ENCODE peak calls at places on chromosome X, in seven cellular contexts. M, N, J, V, Z, I and E are unnamed samples.

GRCh38 chrX:54358424-54359211 is 772 bp upstream of the WNK3 start:
- DNase-seq in M (peak), I (no peak), V (no peak), N (no peak), J (no peak), Z (peak), E (no peak)

GRCh38 chrX:100363926-100364325 is 46.1 kb downstream of the PCDH19 start:
- DNase-seq in M (no peak), Z (no peak), J (no peak), N (no peak), I (no peak), V (no peak), E (no peak)

GRCh38 chrX:52923781-52924241 is 26.7 kb downstream of the FAM156B start:
- DNase-seq in Z (no peak), V (peak), M (no peak), J (no peak), N (no peak), I (no peak), E (no peak)

GRCh38 chrX:80747832-80748231 is 61.8 kb downstream of the BRWD3 start:
- DNase-seq in N (no peak), V (no peak), M (no peak), Z (no peak), J (no peak), I (no peak), E (no peak)

GRCh38 chrX:148499638-148500427 is 584 bp upstream of the AFF2 start:
- DNase-seq in J (no peak), V (no peak), I (no peak), M (no peak), Z (no peak), N (no peak), E (no peak)

GRCh38 chrX:9312922-9313867 is 151.7 kb upstream of the TBL1X start:
- DNase-seq in M (peak), I (peak), Z (peak), J (peak), N (peak), V (no peak), E (peak)

GRCh38 chrX:129958814-129959492 is 23.5 kb upstream of the BCORL1 start:
- DNase-seq in Z (no peak), N (no peak), J (no peak), V (no peak), I (no peak), M (no peak), E (no peak)

GRCh38 chrX:43958529-43958928 is 14.7 kb downstream of the NDP start:
- DNase-seq in M (peak), I (peak), N (peak), Z (no peak), J (peak), V (peak), E (peak)

GRCh38 chrX:154321624-154322023 is 26.0 kb downstream of the TKTL1 start:
- DNase-seq in V (no peak), I (peak), J (no peak), M (no peak), N (peak), Z (no peak), E (peak)

GRCh38 chrX:70030242-70030823 is 19.4 kb downstream of the AWAT2 start:
- DNase-seq in V (no peak), Z (peak), I (peak), N (peak), J (peak), M (peak), E (peak)

GRCh38 chrX:108165349-108166111 is 74.0 kb downstream of the ATG4A start:
- DNase-seq in N (peak), I (peak), J (peak), V (no peak), M (peak), Z (peak), E (peak)
- TF ChIP-seq JUND in N (no peak), I (no peak), J (no peak), V (no peak), M (no peak), Z (no peak), E (no peak)

DNA sequence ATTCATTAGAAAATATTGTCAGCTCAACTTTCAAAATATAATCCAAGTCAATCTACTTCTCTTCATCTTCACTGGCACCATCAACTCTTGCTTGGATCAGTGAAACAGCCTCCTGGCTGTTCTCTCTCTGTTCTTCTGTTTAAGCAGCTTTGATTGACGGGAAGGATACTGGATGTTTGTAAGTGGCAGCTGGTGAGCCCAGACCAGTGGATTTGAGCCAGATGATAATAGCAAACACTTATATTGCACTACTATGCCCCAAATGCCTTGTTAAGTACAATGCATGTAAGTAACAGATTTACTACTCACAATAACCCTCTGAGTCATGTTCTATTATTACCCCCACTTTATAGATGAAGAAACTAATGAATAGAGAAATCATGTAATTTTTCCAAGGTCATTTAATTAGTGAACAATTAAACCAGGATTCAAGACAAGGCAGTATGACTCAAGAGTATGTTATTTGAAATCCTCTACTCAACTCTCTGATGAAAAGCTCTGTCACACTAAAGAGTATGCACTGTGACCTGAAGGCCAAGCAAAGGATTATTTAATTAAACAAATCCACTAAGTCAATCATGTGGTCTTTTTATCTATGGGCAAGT is 44.8 kb downstream of the SPANXN3 start:
- DNase-seq in Z (no peak), V (no peak), N (no peak), M (no peak), J (no peak), I (no peak), E (no peak)
- TF ChIP-seq JUND in Z (no peak), V (no peak), N (no peak), M (no peak), J (no peak), I (no peak), E (no peak)

GRCh38 chrX:152637649-152638442 is at the start of gene GABRQ:
- DNase-seq in N (no peak), M (peak), J (peak), V (no peak), Z (peak), I (peak), E (no peak)

GRCh38 chrX:152638443-152638904 is 779 bp downstream of the GABRQ start:
- DNase-seq in V (no peak), I (no peak), J (no peak), N (no peak), Z (peak), M (no peak), E (no peak)

GRCh38 chrX:152639426-152639825 is 1.7 kb downstream of the GABRQ start:
- DNase-seq in N (no peak), I (no peak), V (no peak), Z (no peak), M (no peak), J (no peak), E (no peak)

GRCh38 chrX:152632445-152633097 is 5.1 kb upstream of the GABRQ start:
- DNase-seq in I (peak), Z (peak), N (peak), V (no peak), M (peak), J (peak), E (no peak)

DNA sequence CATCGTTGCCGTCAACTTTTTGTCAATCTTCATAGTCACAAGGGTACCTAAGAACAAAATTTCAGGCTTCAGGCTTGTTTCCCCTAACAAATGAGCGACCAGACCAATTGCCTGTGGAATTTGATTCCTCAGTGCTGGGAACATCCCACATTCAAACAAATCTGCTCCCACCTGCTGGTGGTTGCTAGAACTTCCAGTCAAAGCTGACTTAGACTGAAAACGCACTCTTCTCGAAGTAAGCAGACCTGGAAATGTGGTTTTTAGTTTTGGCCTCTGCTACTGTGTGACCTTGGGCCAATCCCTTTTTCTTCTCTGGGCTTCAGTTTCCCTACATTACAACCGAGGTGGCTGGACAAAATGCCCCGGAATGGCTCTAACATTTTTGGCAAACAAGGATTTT is 1.8 kb upstream of the GABRQ start:
- DNase-seq in N (peak), I (peak), M (peak), J (peak), Z (peak), V (no peak), E (peak)
- TF ChIP-seq JUND in N (no peak), I (no peak), M (no peak), J (no peak), Z (no peak), V (no peak), E (no peak)

GRCh38 chrX:108246304-108246954 is 154.9 kb downstream of the ATG4A start:
- DNase-seq in J (no peak), N (peak), M (no peak), I (no peak), V (no peak), Z (no peak), E (no peak)
- TF ChIP-seq JUND in J (no peak), N (no peak), M (no peak), I (no peak), V (no peak), Z (no peak), E (no peak)

GRCh38 chrX:155417769-155418168 is 35.9 kb downstream of the F8A2 start:
- DNase-seq in V (no peak), J (no peak), N (no peak), M (no peak), I (no peak), Z (no peak), E (no peak)
- TF ChIP-seq JUND in V (no peak), J (no peak), N (no peak), M (no peak), I (no peak), Z (no peak), E (no peak)